ENCODE peak calls at places on chromosomes 16 and 17, in seven cellular contexts. Y is prostate gland, M is H1, G is GM23338, Z is breast epithelium, P is stomach, A is transverse colon. C is an unnamed sample.

GRCh38 chr16:27225536-27226360 is 22.4 kb downstream of the KDM8 start:
- DNase-seq in Y (no peak), M (no peak), G (no peak), Z (no peak), P (peak; percentile 53), A (peak; percentile 65), C (no peak)

GRCh38 chr17:78544876-78545755 is 32.1 kb downstream of the DNAH17 start:
- DNase-seq in Y (no peak), M (no peak), G (no peak), Z (no peak), P (no peak), A (no peak), C (no peak)

GRCh38 chr17:54196751-54197150 is 374.0 kb downstream of the KIF2B start:
- DNase-seq in Y (no peak), M (no peak), G (no peak), Z (no peak), P (no peak), A (no peak), C (no peak)

GRCh38 chr16:47461598-47462266 is 601 bp downstream of the PHKB start:
- DNase-seq in Y (peak; percentile 27), M (no peak), G (peak; percentile 60), Z (no peak), P (no peak), A (peak; percentile 26), C (no peak)

GRCh38 chr16:25692307-25692706 is 548 bp downstream of the HS3ST4 start:
- DNase-seq in Y (no peak), M (no peak), G (peak; percentile 38), Z (no peak), P (peak; percentile 25), A (no peak), C (no peak)

GRCh38 chr16:70438325-70438982 is 446 bp downstream of the ST3GAL2 start:
- DNase-seq in Y (no peak), M (no peak), G (peak; percentile 34), Z (no peak), P (no peak), A (peak; percentile 37), C (no peak)

GRCh38 chr17:67068999-67069398 is 24.6 kb downstream of the CACNG1 start:
- DNase-seq in Y (no peak), M (no peak), G (no peak), Z (no peak), P (no peak), A (no peak), C (no peak)

GRCh38 chr16:21033707-21034106 is 116.9 kb downstream of the DNAH3 start:
- DNase-seq in Y (no peak), M (no peak), G (no peak), Z (no peak), P (no peak), A (no peak), C (no peak)

GRCh38 chr17:28572294-28573099 is 1.2 kb upstream of the PIGS start:
- DNase-seq in Y (no peak), M (no peak), G (no peak), Z (no peak), P (no peak), A (no peak), C (no peak)

GRCh38 chr17:40922239-40922638 is 15.2 kb downstream of the KRT23 start:
- DNase-seq in Y (no peak), M (no peak), G (no peak), Z (no peak), P (peak; percentile 32), A (no peak), C (peak; percentile 71)

GRCh38 chr16:89363621-89364393 is 126.6 kb downstream of the ANKRD11 start:
- DNase-seq in Y (no peak), M (no peak), G (no peak), Z (no peak), P (peak; percentile 56), A (peak; percentile 51), C (no peak)

GRCh38 chr17:73323622-73324455 is 12.0 kb upstream of the CDC42EP4 start:
- DNase-seq in Y (no peak), M (no peak), G (no peak), Z (no peak), P (no peak), A (no peak), C (no peak)

GRCh38 chr17:50596191-50597037 is 35.9 kb downstream of the CACNA1G start:
- DNase-seq in Y (no peak), M (peak; percentile 38), G (peak; percentile 91), Z (no peak), P (no peak), A (peak; percentile 21), C (no peak)

GRCh38 chr17:46199379-46199778 is 6.2 kb upstream of the KANSL1 start:
- DNase-seq in Y (no peak), M (no peak), G (no peak), Z (no peak), P (no peak), A (no peak), C (no peak)

GRCh38 chr16:86286991-86287640 is 223.2 kb upstream of the FOXF1 start:
- DNase-seq in Y (no peak), M (peak; percentile 33), G (peak; percentile 85), Z (no peak), P (no peak), A (no peak), C (no peak)

GRCh38 chr17:1399366-1399678 is 700 bp downstream of the YWHAE start:
- DNase-seq in Y (no peak), M (no peak), G (no peak), Z (peak; percentile 60), P (peak; percentile 45), A (no peak), C (no peak)

GRCh38 chr16:71854369-71854948 is 8.7 kb downstream of the ATXN1L start:
- DNase-seq in Y (no peak), M (no peak), G (no peak), Z (no peak), P (no peak), A (no peak), C (no peak)

GRCh38 chr16:28984619-28985135 is at the start of gene LAT:
- DNase-seq in Y (no peak), M (no peak), G (no peak), Z (no peak), P (peak; percentile 40), A (peak; percentile 56), C (no peak)

GRCh38 chr17:72121164-72122001 is 563 bp downstream of the SOX9 start:
- DNase-seq in Y (no peak), M (no peak), G (peak; percentile 66), Z (no peak), P (peak; percentile 50), A (peak; percentile 42), C (peak; percentile 72)

GRCh38 chr17:72120878-72121163 is at the start of gene SOX9:
- DNase-seq in Y (peak; percentile 97), M (peak; percentile 77), G (peak; percentile 97), Z (peak; percentile 91), P (peak; percentile 92), A (peak; percentile 91), C (peak; percentile 86)

GRCh38 chr17:72118588-72119279 is 2.1 kb upstream of the SOX9 start:
- DNase-seq in Y (peak; percentile 74), M (no peak), G (peak; percentile 78), Z (peak; percentile 74), P (peak; percentile 75), A (peak; percentile 81), C (peak; percentile 78)

GRCh38 chr17:72119280-72119962 is 1.4 kb upstream of the SOX9 start:
- DNase-seq in Y (no peak), M (no peak), G (peak; percentile 55), Z (no peak), P (no peak), A (no peak), C (no peak)

GRCh38 chr17:72119963-72120877 is 600 bp upstream of the SOX9 start:
- DNase-seq in Y (peak; percentile 46), M (no peak), G (peak; percentile 73), Z (peak; percentile 57), P (peak; percentile 52), A (peak; percentile 53), C (peak; percentile 68)
- TF ChIP-seq POLR2AphosphoS5 in Y (no peak), M (no peak), G (no peak), Z (no peak), P (no peak), A (no peak), C (no peak)

GRCh38 chr17:43014020-43014615 is 7.5 kb downstream of the IFI35 start:
- DNase-seq in Y (no peak), M (no peak), G (no peak), Z (no peak), P (no peak), A (no peak), C (peak; percentile 68)

GRCh38 chr17:43011728-43012472 is 5.3 kb downstream of the IFI35 start:
- DNase-seq in Y (no peak), M (no peak), G (no peak), Z (no peak), P (no peak), A (no peak), C (no peak)

GRCh38 chr17:43006639-43007551 is at the start of gene IFI35:
- DNase-seq in Y (peak; percentile 85), M (no peak), G (peak; percentile 79), Z (peak; percentile 86), P (peak; percentile 90), A (peak; percentile 93), C (peak; percentile 94)

GRCh38 chr17:43013296-43013695 is 6.7 kb downstream of the IFI35 start:
- DNase-seq in Y (no peak), M (no peak), G (no peak), Z (no peak), P (no peak), A (no peak), C (no peak)

GRCh38 chr17:43010667-43011308 is 4.2 kb downstream of the IFI35 start:
- DNase-seq in Y (no peak), M (no peak), G (no peak), Z (no peak), P (no peak), A (peak; percentile 75), C (no peak)
- H3K4me1 ChIP-seq in Y (no peaks in the 10 kb centered on the region), M (peaks cover 3% of the 10 kb centered on the region), G (peaks cover 19% of the 10 kb centered on the region), Z (no peaks in the 10 kb centered on the region), P (peaks cover 86% of the 10 kb centered on the region), A (peaks cover 6% of the 10 kb centered on the region), C (peaks cover 29% of the 10 kb centered on the region)

DNA sequence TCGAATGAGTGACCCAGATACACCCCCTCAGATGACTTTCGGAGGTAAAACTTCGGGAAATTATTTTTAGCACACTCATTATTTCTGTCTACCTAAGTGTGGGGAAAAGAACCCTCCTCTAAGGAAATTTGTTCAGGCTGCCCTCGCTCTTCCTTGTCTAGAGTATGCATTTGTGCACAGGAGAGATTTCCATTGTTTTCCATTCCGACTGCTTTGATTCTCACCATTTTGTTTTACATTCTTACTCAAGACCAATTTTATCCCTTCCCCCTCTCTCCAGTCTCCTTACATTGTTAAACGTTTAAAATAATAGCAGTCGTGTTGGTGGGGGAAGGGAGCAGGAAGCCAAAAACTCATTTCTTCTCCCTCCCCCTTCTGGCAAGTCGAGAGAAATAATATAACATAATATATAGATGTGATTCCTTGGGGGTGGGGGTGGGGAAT is 1.5 kb upstream of the CHD3 start:
- DNase-seq in Y (no peak), M (no peak), G (peak; percentile 42), Z (no peak), P (no peak), A (no peak), C (no peak)
- TF ChIP-seq POLR2AphosphoS5 in Y (no peak), M (no peak), G (no peak), Z (no peak), P (no peak), A (no peak), C (no peak)

DNA sequence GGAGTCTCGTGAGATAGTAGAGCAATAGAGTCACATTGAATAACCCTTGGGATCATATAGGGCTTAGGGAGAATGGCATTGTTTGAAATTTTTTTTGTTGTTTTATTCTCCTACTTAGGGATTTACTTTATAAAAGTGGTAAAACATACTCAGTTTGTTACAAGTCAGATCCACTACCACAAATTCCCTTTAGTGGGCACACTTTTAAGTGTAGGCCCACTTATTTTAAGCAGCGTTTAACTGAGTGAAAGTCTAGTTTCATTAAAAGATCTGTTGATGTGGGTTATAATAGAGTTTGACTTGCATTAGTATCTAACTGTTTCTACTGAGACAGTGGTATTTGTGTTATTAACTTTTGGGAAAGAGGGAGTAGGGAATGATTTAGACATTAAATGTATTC is 49.3 kb downstream of the USP10 start:
- DNase-seq in Y (no peak), M (no peak), G (no peak), Z (no peak), P (no peak), A (no peak), C (no peak)
- H3K4me1 ChIP-seq in Y (no peaks in the 10 kb centered on the region), M (no peaks in the 10 kb centered on the region), G (peaks cover 9% of the 10 kb centered on the region), Z (peaks cover 5% of the 10 kb centered on the region), P (peaks cover 51% of the 10 kb centered on the region), A (peaks cover 6% of the 10 kb centered on the region), C (peaks cover 37% of the 10 kb centered on the region)

C was measured in sigmoid colon.